ENCODE peak calls at places on chromosomes 12 and 14, in four cellular contexts. One of them, this sample, is unnamed.

GRCh38 chr12:113781415-113782198 is 184.5 kb downstream of the RBM19 start:
- DNase-seq in H9: no peak
- DNase-seq in mesenchymal stem cell: peak; percentile 96
- DNase-seq in IMR-90: peak; percentile 59
- DNase-seq in this sample: peak; percentile 23

GRCh38 chr12:76763746-76764675 is at the start of gene ZDHHC17:
- DNase-seq in H9: peak; percentile 95
- DNase-seq in mesenchymal stem cell: peak; percentile 93
- DNase-seq in IMR-90: peak; percentile 92
- DNase-seq in this sample: peak; percentile 98

GRCh38 chr12:11780521-11781101 is 131.1 kb downstream of the ETV6 start:
- DNase-seq in H9: no peak
- DNase-seq in mesenchymal stem cell: no peak
- DNase-seq in IMR-90: no peak
- DNase-seq in this sample: no peak

GRCh38 chr14:89293349-89293916 is 123.6 kb downstream of the FOXN3 start:
- DNase-seq in H9: peak; percentile 80
- DNase-seq in mesenchymal stem cell: no peak
- DNase-seq in IMR-90: no peak
- DNase-seq in this sample: peak; percentile 48

GRCh38 chr12:128258866-128259555 is 8.0 kb upstream of the TMEM132C start:
- DNase-seq in H9: peak; percentile 44
- DNase-seq in mesenchymal stem cell: no peak
- DNase-seq in IMR-90: no peak
- DNase-seq in this sample: peak; percentile 16

GRCh38 chr14:53032161-53032803 is 81.4 kb upstream of the FERMT2 start:
- DNase-seq in H9: no peak
- DNase-seq in mesenchymal stem cell: peak; percentile 75
- DNase-seq in IMR-90: peak; percentile 88
- DNase-seq in this sample: no peak

GRCh38 chr12:1073652-1074051 is 82.6 kb downstream of the ERC1 start:
- DNase-seq in H9: no peak
- DNase-seq in mesenchymal stem cell: no peak
- DNase-seq in IMR-90: no peak
- DNase-seq in this sample: peak; percentile 33

GRCh38 chr12:113955109-113955970 is 10.8 kb downstream of the RBM19 start:
- DNase-seq in H9: peak; percentile 76
- DNase-seq in mesenchymal stem cell: peak; percentile 42
- DNase-seq in IMR-90: peak; percentile 7
- DNase-seq in this sample: peak; percentile 60

GRCh38 chr12:131378176-131378842 is 332.6 kb upstream of the SFSWAP start:
- DNase-seq in H9: peak; percentile 25
- DNase-seq in mesenchymal stem cell: no peak
- DNase-seq in IMR-90: no peak
- DNase-seq in this sample: no peak

GRCh38 chr12:27571463-27571862 is 47.5 kb downstream of the PPFIBP1 start:
- DNase-seq in H9: no peak
- DNase-seq in mesenchymal stem cell: peak; percentile 68
- DNase-seq in IMR-90: peak; percentile 91
- DNase-seq in this sample: no peak

GRCh38 chr12:91053951-91054715 is 3.7 kb downstream of the KERA start:
- DNase-seq in H9: no peak
- DNase-seq in mesenchymal stem cell: peak; percentile 48
- DNase-seq in IMR-90: peak; percentile 72
- DNase-seq in this sample: no peak

GRCh38 chr12:3123729-3124128 is 46.5 kb downstream of the TSPAN9 start:
- DNase-seq in H9: no peak
- DNase-seq in mesenchymal stem cell: no peak
- DNase-seq in IMR-90: no peak
- DNase-seq in this sample: no peak

GRCh38 chr12:80121661-80122060 is 22.3 kb downstream of the OTOGL start:
- DNase-seq in H9: no peak
- DNase-seq in mesenchymal stem cell: no peak
- DNase-seq in IMR-90: peak; percentile 15
- DNase-seq in this sample: no peak

GRCh38 chr12:53295891-53296219 is 513 bp downstream of the PFDN5 start:
- DNase-seq in H9: no peak
- DNase-seq in mesenchymal stem cell: no peak
- DNase-seq in IMR-90: no peak
- DNase-seq in this sample: no peak

GRCh38 chr14:49581209-49581960 is 4.8 kb downstream of the RPS29 start:
- DNase-seq in H9: no peak
- DNase-seq in mesenchymal stem cell: no peak
- DNase-seq in IMR-90: no peak
- DNase-seq in this sample: no peak

GRCh38 chr12:79566452-79566851 is 124.3 kb downstream of the PAWR start:
- DNase-seq in H9: no peak
- DNase-seq in mesenchymal stem cell: peak; percentile 69
- DNase-seq in IMR-90: peak; percentile 24
- DNase-seq in this sample: no peak

GRCh38 chr12:49542592-49543160 is 3.8 kb downstream of the KCNH3 start:
- DNase-seq in H9: no peak
- DNase-seq in mesenchymal stem cell: no peak
- DNase-seq in IMR-90: no peak
- DNase-seq in this sample: no peak

GRCh38 chr12:57717846-57718640 is 20.5 kb downstream of the AGAP2 start:
- DNase-seq in H9: no peak
- DNase-seq in mesenchymal stem cell: no peak
- DNase-seq in IMR-90: no peak
- DNase-seq in this sample: no peak

GRCh38 chr14:71286126-71286525 is 378.9 kb downstream of the PCNX1 start:
- DNase-seq in H9: no peak
- DNase-seq in mesenchymal stem cell: no peak
- DNase-seq in IMR-90: no peak
- DNase-seq in this sample: no peak

GRCh38 chr14:66610154-66610563 is 102.2 kb downstream of the GPHN start:
- DNase-seq in H9: no peak
- DNase-seq in mesenchymal stem cell: peak; percentile 13
- DNase-seq in IMR-90: peak; percentile 7
- DNase-seq in this sample: peak; percentile 75

GRCh38 chr14:77303417-77304156 is 17.1 kb downstream of the POMT2 start:
- DNase-seq in H9: no peak
- DNase-seq in mesenchymal stem cell: peak; percentile 99
- DNase-seq in IMR-90: peak; percentile 97
- DNase-seq in this sample: peak; percentile 86

GRCh38 chr14:67532998-67533753 is at the start of gene PLEKHH1:
- DNase-seq in H9: peak; percentile 83
- DNase-seq in mesenchymal stem cell: peak; percentile 74
- DNase-seq in IMR-90: peak; percentile 57
- DNase-seq in this sample: peak; percentile 87

GRCh38 chr14:69351385-69351784 is 46.7 kb downstream of the ERH start:
- DNase-seq in H9: no peak
- DNase-seq in mesenchymal stem cell: no peak
- DNase-seq in IMR-90: no peak
- DNase-seq in this sample: no peak

GRCh38 chr14:89469210-89470198 is 52.5 kb upstream of the FOXN3 start:
- DNase-seq in H9: no peak
- DNase-seq in mesenchymal stem cell: peak; percentile 17
- DNase-seq in IMR-90: peak; percentile 50
- DNase-seq in this sample: no peak

GRCh38 chr14:98189077-98189476 is 1082.9 kb downstream of the BCL11B start:
- DNase-seq in H9: no peak
- DNase-seq in mesenchymal stem cell: no peak
- DNase-seq in IMR-90: no peak
- DNase-seq in this sample: no peak
- H3K4me1 ChIP-seq in H9: no peaks in the 10 kb centered on the region
- H3K4me1 ChIP-seq in mesenchymal stem cell: no peaks in the 10 kb centered on the region
- H3K4me1 ChIP-seq in IMR-90: no peaks in the 10 kb centered on the region
- H3K4me1 ChIP-seq in this sample: no peaks in the 10 kb centered on the region

GRCh38 chr14:99587463-99588278 is 16.3 kb downstream of the CCDC85C start:
- DNase-seq in H9: no peak
- DNase-seq in mesenchymal stem cell: no peak
- DNase-seq in IMR-90: no peak
- DNase-seq in this sample: no peak
- H3K4ac ChIP-seq in H9: no peak overlapping the region
- H3K4ac ChIP-seq in mesenchymal stem cell: peak overlapping the region; percentile 32
- H3K4ac ChIP-seq in IMR-90: peak overlapping the region; percentile 80
- H3K4ac ChIP-seq in this sample: no peak overlapping the region

GRCh38 chr12:121465921-121466799 is 66.2 kb downstream of the RNF34 start:
- DNase-seq in H9: no peak
- DNase-seq in mesenchymal stem cell: peak; percentile 32
- DNase-seq in IMR-90: no peak
- DNase-seq in this sample: no peak
- H4K8ac ChIP-seq in H9: no peak overlapping the region
- H4K8ac ChIP-seq in mesenchymal stem cell: no peak overlapping the region
- H4K8ac ChIP-seq in IMR-90: peak overlapping the region; percentile 42
- H4K8ac ChIP-seq in this sample: no peak overlapping the region

GRCh38 chr14:85293820-85294219 is 236.1 kb upstream of the FLRT2 start:
- DNase-seq in H9: no peak
- DNase-seq in mesenchymal stem cell: no peak
- DNase-seq in IMR-90: no peak
- DNase-seq in this sample: no peak

GRCh38 chr14:85288041-85288440 is 241.9 kb upstream of the FLRT2 start:
- DNase-seq in H9: no peak
- DNase-seq in mesenchymal stem cell: no peak
- DNase-seq in IMR-90: no peak
- DNase-seq in this sample: no peak
- H3K4me1 ChIP-seq in H9: no peaks in the 10 kb centered on the region
- H3K4me1 ChIP-seq in mesenchymal stem cell: no peaks in the 10 kb centered on the region
- H3K4me1 ChIP-seq in IMR-90: no peaks in the 10 kb centered on the region
- H3K4me1 ChIP-seq in this sample: no peaks in the 10 kb centered on the region

GRCh38 chr14:35338731-35339405 is 46.7 kb downstream of the PSMA6 start:
- DNase-seq in H9: no peak
- DNase-seq in mesenchymal stem cell: no peak
- DNase-seq in IMR-90: no peak
- DNase-seq in this sample: no peak

GRCh38 chr14:35336171-35337073 is 44.2 kb downstream of the PSMA6 start:
- DNase-seq in H9: peak; percentile 84
- DNase-seq in mesenchymal stem cell: peak; percentile 95
- DNase-seq in IMR-90: peak; percentile 85
- DNase-seq in this sample: peak; percentile 92

GRCh38 chr14:35337557-35338255 is 45.5 kb downstream of the PSMA6 start:
- DNase-seq in H9: peak; percentile 72
- DNase-seq in mesenchymal stem cell: no peak
- DNase-seq in IMR-90: no peak
- DNase-seq in this sample: peak; percentile 90

GRCh38 chr14:35335388-35336092 is 43.4 kb downstream of the PSMA6 start:
- DNase-seq in H9: no peak
- DNase-seq in mesenchymal stem cell: peak; percentile 53
- DNase-seq in IMR-90: no peak
- DNase-seq in this sample: no peak

GRCh38 chr14:35337074-35337556 is 44.9 kb downstream of the PSMA6 start:
- DNase-seq in H9: no peak
- DNase-seq in mesenchymal stem cell: no peak
- DNase-seq in IMR-90: no peak
- DNase-seq in this sample: no peak
- H3K4ac ChIP-seq in H9: no peak overlapping the region
- H3K4ac ChIP-seq in mesenchymal stem cell: peak overlapping the region; percentile 94
- H3K4ac ChIP-seq in IMR-90: peak overlapping the region; percentile 88
- H3K4ac ChIP-seq in this sample: peak overlapping the region; percentile 81

GRCh38 chr14:84819528-84819927 is 710.4 kb upstream of the FLRT2 start:
- DNase-seq in H9: no peak
- DNase-seq in mesenchymal stem cell: no peak
- DNase-seq in IMR-90: no peak
- DNase-seq in this sample: no peak
- H4K8ac ChIP-seq in H9: no peak overlapping the region
- H4K8ac ChIP-seq in mesenchymal stem cell: no peak overlapping the region
- H4K8ac ChIP-seq in IMR-90: no peak overlapping the region
- H4K8ac ChIP-seq in this sample: no peak overlapping the region

DNA sequence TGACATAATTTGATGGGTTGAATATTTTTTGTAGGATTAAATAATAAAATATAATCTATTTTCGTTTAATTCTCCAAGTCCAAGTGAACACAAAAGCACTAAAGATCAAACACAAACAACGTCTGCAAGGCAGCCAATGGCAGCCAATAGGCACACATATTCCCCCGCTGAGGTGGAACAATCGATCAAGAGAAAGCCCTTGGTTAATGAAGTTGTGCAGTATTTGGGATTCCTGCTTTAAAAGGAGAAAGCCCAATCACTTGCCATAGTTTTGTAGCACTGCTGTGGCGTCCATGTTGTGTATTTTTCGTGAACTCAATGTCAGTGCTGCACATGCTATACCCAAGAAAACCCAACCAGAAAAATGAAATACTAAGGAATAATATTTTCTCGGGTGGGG is 1.5 kb downstream of the DHRS7 start:
- DNase-seq in H9: no peak
- DNase-seq in mesenchymal stem cell: no peak
- DNase-seq in IMR-90: no peak
- DNase-seq in this sample: no peak
- H3K4me1 ChIP-seq in H9: peaks cover 6% of the 10 kb centered on the region
- H3K4me1 ChIP-seq in mesenchymal stem cell: peaks cover 1% of the 10 kb centered on the region
- H3K4me1 ChIP-seq in IMR-90: peaks cover 6% of the 10 kb centered on the region
- H3K4me1 ChIP-seq in this sample: no peaks in the 10 kb centered on the region

This sample was measured in mesendoderm.